ENCODE peak calls at places on chromosomes 11 and 22, in four cellular contexts. A, Q, X and V are unnamed samples.

GRCh38 chr22:43743929-43744643 is 68.0 kb downstream of the EFCAB6 start:
- DNase-seq in A (no peak), Q (no peak), X (no peak), V (no peak)

GRCh38 chr11:128903248-128904041 is 12.3 kb downstream of the KCNJ5 start:
- DNase-seq in A (no peak), Q (no peak), X (no peak), V (no peak)

GRCh38 chr11:119371778-119372182 is 9.7 kb downstream of the USP2 start:
- DNase-seq in A (no peak), Q (no peak), X (no peak), V (no peak)

GRCh38 chr22:20404881-20405280 is 10.9 kb downstream of the ZNF74 start:
- DNase-seq in A (no peak), Q (peak), X (no peak), V (no peak)

GRCh38 chr11:60924906-60925684 is 835 bp downstream of the TMEM132A start:
- DNase-seq in A (no peak), Q (no peak), X (no peak), V (no peak)

GRCh38 chr11:84291996-84292395 is 1005.8 kb upstream of the CCDC90B start:
- DNase-seq in A (no peak), Q (no peak), X (no peak), V (no peak)

GRCh38 chr11:72079776-72080325 is 491 bp downstream of the NUMA1 start:
- DNase-seq in A (no peak), Q (no peak), X (no peak), V (no peak)

GRCh38 chr11:12538889-12539421 is 135.3 kb upstream of the TEAD1 start:
- DNase-seq in A (no peak), Q (no peak), X (no peak), V (no peak)

GRCh38 chr11:48043111-48043997 is 63.0 kb downstream of the PTPRJ start:
- DNase-seq in A (no peak), Q (no peak), X (no peak), V (no peak)

GRCh38 chr11:66070604-66071325 is 693 bp downstream of the PACS1 start:
- DNase-seq in A (no peak), Q (peak), X (no peak), V (no peak)

GRCh38 chr11:3123761-3124733 is 41.1 kb downstream of the OSBPL5 start:
- DNase-seq in A (peak), Q (no peak), X (no peak), V (no peak)

GRCh38 chr11:29063630-29064361 is 953.0 kb downstream of the KCNA4 start:
- DNase-seq in A (no peak), Q (no peak), X (no peak), V (no peak)

GRCh38 chr22:24526191-24526590 is 28.7 kb downstream of the GUCD1 start:
- DNase-seq in A (no peak), Q (no peak), X (no peak), V (no peak)

GRCh38 chr22:50694099-50694498 is 21.5 kb downstream of the SHANK3 start:
- DNase-seq in A (no peak), Q (no peak), X (no peak), V (no peak)

GRCh38 chr11:72421351-72421750 is 13.0 kb downstream of the CLPB start:
- DNase-seq in A (no peak), Q (no peak), X (no peak), V (no peak)

GRCh38 chr11:97280347-97280746 is 890.5 kb downstream of the JRKL start:
- DNase-seq in A (no peak), Q (no peak), X (no peak), V (no peak)

GRCh38 chr11:72606362-72607100 is 67.7 kb downstream of the PDE2A start:
- DNase-seq in A (no peak), Q (no peak), X (no peak), V (no peak)

GRCh38 chr11:44718612-44719390 is 8.0 kb upstream of the TSPAN18 start:
- DNase-seq in A (no peak), Q (no peak), X (no peak), V (no peak)

GRCh38 chr11:115606223-115607220 is 102.3 kb upstream of the CADM1 start:
- DNase-seq in A (no peak), Q (no peak), X (no peak), V (no peak)

GRCh38 chr11:69343401-69344321 is 49.7 kb downstream of the MYEOV start:
- DNase-seq in A (no peak), Q (no peak), X (no peak), V (no peak)

GRCh38 chr11:117966908-117967307 is 19.3 kb upstream of the IL10RA start:
- DNase-seq in A (no peak), Q (no peak), X (no peak), V (no peak)

GRCh38 chr11:118897721-118898310 is 14.1 kb downstream of the CXCR5 start:
- DNase-seq in A (no peak), Q (no peak), X (no peak), V (no peak)

GRCh38 chr11:63869686-63870085 is 30.8 kb downstream of the MARK2 start:
- DNase-seq in A (no peak), Q (no peak), X (no peak), V (no peak)

DNA sequence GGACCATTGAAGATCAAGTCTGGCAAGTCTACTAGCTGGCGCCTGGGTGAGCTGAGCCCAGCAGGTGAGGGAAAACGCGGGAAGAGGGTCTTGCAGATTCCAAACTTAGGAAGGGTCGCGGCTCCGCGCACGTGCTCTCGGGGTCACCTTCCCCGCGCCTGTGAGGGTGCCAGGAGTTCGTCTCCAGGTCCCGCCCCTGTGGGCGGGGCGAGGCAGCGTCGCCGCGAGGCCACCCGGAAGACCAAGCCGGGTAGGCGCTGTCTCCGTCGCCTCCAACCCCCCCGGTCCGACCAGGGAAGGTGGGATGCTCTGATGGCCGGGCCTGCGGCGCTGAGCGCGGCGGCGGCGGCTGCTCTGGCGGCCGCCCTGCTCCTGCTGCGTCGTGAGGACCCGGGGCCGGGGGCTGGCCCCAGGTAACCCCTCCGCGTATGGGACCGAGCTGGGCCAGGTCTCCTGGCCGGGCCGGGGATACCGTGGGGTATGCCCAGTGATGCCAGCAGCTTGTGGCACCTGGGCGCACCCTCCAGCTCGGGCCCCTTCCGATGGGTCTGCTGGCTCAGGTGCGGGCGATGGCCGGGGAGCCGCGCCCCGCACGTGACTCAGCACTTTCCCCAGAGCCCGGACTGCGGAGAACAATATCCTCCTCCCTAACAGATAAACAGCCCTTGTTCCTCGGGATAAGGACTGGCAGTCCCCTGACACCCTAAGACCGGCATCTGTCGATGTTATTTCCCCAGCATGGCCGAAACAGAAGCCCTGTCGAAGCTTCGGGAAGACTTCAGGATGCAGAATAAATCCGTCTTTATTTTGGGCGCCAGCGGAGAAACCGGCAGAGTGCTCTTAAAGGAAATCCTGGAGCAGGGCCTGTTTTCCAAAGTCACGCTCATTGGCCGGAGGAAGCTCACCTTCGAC is at the start of gene HTATIP2:
- DNase-seq in A (peak), Q (peak), X (no peak), V (peak)
- TF ChIP-seq POLR2AphosphoS5 in A (peak), Q (peak), X (peak), V (peak)

GRCh38 chr22:21713428-21714058 is 22.1 kb downstream of the YPEL1 start:
- DNase-seq in A (no peak), Q (no peak), X (peak), V (no peak)

GRCh38 chr22:21714059-21714770 is 21.4 kb downstream of the YPEL1 start:
- DNase-seq in A (no peak), Q (peak), X (no peak), V (no peak)

GRCh38 chr22:21712751-21713427 is 22.7 kb downstream of the YPEL1 start:
- DNase-seq in A (peak), Q (peak), X (no peak), V (peak)

GRCh38 chr22:21711851-21712250 is 23.7 kb downstream of the YPEL1 start:
- DNase-seq in A (no peak), Q (no peak), X (no peak), V (no peak)

DNA sequence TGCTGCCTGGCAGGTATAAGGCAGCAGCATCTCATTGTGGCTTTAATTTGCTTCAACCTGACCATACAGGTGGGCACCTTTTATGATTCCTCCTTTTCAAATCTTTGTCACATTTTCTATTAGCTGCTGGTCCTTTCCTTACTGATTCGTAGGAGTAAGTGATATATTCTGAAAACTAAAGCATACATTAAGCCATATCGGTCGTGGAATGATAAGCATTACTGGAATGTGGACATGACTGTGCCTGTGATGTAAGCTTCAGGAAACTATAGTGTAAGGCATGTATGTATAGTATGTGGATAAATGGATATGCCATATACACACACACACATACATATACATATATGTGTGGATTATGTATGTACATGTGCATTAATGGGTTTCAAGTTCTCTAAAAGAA is 20.8 kb downstream of the YPEL1 start:
- DNase-seq in A (no peak), Q (no peak), X (no peak), V (no peak)
- TF ChIP-seq SPI1 in A (no peak), Q (no peak), X (no peak), V (no peak)

DNA sequence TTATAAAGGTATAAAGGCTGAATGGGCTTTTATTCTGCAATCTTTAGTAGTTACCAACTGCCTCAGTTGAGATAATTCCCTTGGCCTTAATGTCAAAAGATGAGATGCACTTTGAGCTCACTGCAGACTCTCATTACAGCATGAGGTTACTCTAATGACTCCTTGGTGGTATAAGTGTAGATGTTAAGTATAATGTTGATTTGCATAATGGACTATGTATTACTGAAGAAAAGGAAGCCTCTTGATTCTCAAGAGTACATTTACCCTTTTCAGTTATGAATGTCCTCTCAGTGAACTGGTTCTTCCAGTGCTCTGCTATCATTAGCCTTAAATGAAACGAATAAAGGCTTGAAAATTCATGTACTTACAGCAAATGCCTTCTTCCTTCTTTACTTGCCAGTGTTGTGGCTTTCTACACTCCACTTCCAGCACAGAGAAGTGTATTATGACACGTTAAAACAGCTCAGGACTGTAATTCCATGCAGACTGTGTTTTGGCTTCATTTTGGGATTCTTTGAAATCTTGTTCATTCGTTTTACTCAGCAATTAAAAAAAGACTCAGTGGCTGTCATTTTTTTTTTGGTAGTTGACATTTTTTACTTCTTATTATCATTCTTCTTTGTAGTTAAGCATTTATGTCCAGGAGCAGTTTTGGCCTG is 96.8 kb downstream of the MTMR3 start:
- DNase-seq in A (no peak), Q (no peak), X (peak), V (no peak)
- TF ChIP-seq POLR2AphosphoS5 in A (no peak), Q (no peak), X (no peak), V (no peak)

DNA sequence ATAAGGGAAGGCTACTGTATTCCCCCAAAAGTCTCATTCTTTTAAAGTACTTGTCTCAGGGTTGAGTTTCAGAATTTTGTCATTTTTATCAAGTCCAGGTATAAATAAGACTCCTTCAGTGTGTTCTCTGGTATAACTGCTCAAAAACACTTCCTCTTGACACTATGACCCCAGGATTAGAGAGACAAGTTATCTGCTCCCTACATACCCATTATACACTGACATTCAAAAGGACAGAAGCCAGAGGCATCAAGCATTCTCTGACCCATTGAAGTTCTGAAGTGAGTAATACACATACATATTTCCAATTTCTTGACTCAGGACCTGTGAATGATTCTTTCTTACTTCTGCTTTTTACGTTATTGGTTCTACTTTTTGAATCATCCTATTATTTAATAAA is 447.8 kb upstream of the CNTN5 start:
- DNase-seq in A (no peak), Q (no peak), X (no peak), V (no peak)
- TF ChIP-seq SPI1 in A (no peak), Q (peak), X (no peak), V (no peak)

GRCh38 chr11:85810871-85811611 is at the start of gene SYTL2:
- DNase-seq in A (peak), Q (peak), X (no peak), V (peak)
- TF ChIP-seq POLR2AphosphoS5 in A (no peak), Q (no peak), X (no peak), V (no peak)

DNA sequence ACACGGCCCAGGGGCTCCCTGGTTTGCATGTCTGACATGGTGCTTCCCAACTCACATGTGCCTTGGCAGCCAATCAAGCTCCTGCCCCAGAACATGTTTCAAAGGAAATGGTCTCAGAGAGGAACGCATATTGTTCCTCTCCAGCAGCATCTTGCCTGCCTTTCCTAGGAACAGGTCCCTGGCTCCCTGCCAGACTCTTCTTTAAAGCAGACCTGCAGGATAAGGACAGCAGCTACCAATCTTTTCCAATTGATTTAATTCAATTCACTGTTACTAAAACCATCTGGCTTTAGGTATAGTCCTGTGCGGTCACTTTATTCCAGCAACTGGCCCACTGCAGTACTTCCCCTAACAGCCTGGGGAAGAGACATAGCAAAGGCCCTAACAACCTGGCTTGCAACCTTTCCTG is 79.9 kb downstream of the AMBRA1 start:
- DNase-seq in A (no peak), Q (peak), X (no peak), V (no peak)
- TF ChIP-seq SPI1 in A (no peak), Q (no peak), X (no peak), V (no peak)

GRCh38 chr11:120816711-120817110 is 207.2 kb upstream of the TBCEL start:
- DNase-seq in A (no peak), Q (no peak), X (no peak), V (no peak)
- TF ChIP-seq POLR2AphosphoS5 in A (no peak), Q (no peak), X (no peak), V (no peak)

DNA sequence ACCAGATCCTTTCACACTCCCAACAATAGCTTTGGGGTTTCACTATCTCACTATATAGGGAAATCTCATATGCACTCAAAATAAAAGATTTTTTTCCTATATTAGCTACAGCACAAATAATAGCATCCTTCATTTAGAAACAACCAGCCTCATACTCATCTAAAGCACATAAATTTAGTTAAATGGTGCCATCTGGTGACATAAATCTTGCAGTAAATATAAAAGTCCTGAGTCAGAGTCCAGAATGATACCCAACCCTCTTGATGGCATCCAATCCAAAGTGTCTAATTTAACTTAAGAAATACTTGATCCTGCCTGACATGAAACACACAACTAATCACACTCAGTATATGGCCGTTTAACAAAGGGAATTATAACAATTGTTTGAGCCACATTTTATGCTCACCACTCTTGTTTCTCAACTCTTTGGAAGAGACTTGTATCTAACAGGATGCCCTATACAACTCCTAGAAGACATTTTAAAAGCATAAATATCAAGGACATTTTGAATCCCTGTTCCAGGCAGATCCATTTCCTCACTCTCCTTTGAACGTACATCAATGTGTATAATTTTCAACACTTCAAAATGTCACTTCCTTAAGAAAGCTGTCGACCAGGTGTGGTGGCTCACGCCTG is 36.2 kb downstream of the DLG2 start:
- DNase-seq in A (no peak), Q (no peak), X (no peak), V (no peak)
- TF ChIP-seq SPI1 in A (no peak), Q (no peak), X (no peak), V (no peak)

DNA sequence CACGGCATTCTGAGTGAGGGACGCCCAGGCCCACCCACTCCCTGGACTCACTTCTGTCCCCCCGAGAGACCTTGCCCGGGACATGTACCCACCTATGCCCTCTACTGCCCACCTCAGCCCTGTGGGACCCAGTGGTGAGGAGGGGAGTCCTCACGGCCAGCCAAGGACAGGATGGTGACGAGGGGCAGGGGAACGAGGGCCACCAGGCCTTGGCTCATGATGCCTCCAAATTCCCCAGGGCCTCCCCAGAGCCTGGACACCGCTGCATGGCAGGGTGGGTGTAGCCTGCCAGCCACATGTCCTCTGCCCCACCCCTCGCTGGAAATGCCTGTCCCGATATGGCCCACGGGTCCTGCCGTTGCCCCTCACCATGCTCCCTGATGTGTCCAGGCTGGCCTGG is 26.1 kb downstream of the TSPAN4 start:
- DNase-seq in A (no peak), Q (no peak), X (no peak), V (no peak)
- TF ChIP-seq POLR2AphosphoS5 in A (peak), Q (no peak), X (no peak), V (no peak)